ENCODE peak calls at places on chromosomes 3 and 15, in four cellular contexts. G, J, W and X are unnamed samples.
A peak's percentile ranks its signal among the peaks of the same experiment; 100 is the strongest.

GRCh38 chr3:133117342-133117741 is 79.2 kb downstream of the TMEM108 start:
- DNase-seq in G (no peak), J (no peak), W (no peak), X (no peak)

GRCh38 chr15:72907733-72908132 is 124.2 kb upstream of the ADPGK start:
- DNase-seq in G (no peak), J (no peak), W (no peak), X (peak; percentile 21)

GRCh38 chr3:144128117-144128892 is 156.7 kb downstream of the DIPK2A start:
- DNase-seq in G (no peak), J (no peak), W (peak; percentile 78), X (no peak)

GRCh38 chr15:37015476-37015875 is 84.9 kb downstream of the MEIS2 start:
- DNase-seq in G (no peak), J (no peak), W (no peak), X (peak; percentile 8)

GRCh38 chr3:6779140-6779539 is 81.8 kb upstream of the GRM7 start:
- DNase-seq in G (no peak), J (no peak), W (no peak), X (peak; percentile 4)

GRCh38 chr15:50496692-50497091 is 49.8 kb downstream of the USP50 start:
- DNase-seq in G (no peak), J (no peak), W (no peak), X (no peak)

GRCh38 chr15:31032959-31033358 is 41.5 kb upstream of the MTMR10 start:
- DNase-seq in G (no peak), J (no peak), W (no peak), X (no peak)

GRCh38 chr3:100264242-100264641 is 3.5 kb downstream of the TBC1D23 start:
- DNase-seq in G (no peak), J (no peak), W (no peak), X (no peak)

GRCh38 chr3:163708428-163708827 is 1369.9 kb downstream of the SI start:
- DNase-seq in G (no peak), J (no peak), W (no peak), X (no peak)

GRCh38 chr15:64068133-64068532 is 21.8 kb upstream of the DAPK2 start:
- DNase-seq in G (no peak), J (peak; percentile 4), W (no peak), X (no peak)

GRCh38 chr15:99474041-99474906 is 91.5 kb upstream of the MEF2A start:
- DNase-seq in G (no peak), J (no peak), W (no peak), X (no peak)

GRCh38 chr3:127391436-127392145 is 103.7 kb upstream of the PRR20G start:
- DNase-seq in G (no peak), J (no peak), W (no peak), X (no peak)

GRCh38 chr3:159263750-159264561 is 462.1 kb downstream of the MFSD1 start:
- DNase-seq in G (peak; percentile 22), J (peak; percentile 16), W (no peak), X (peak; percentile 28)

GRCh38 chr3:159775372-159775961 is 213.2 kb upstream of the IL12A start:
- DNase-seq in G (no peak), J (no peak), W (no peak), X (peak; percentile 52)

GRCh38 chr3:15974647-15975046 is 176.9 kb upstream of the ANKRD28 start:
- DNase-seq in G (no peak), J (peak; percentile 28), W (no peak), X (peak; percentile 52)

GRCh38 chr3:17942856-17943255 is 200.4 kb upstream of the TBC1D5 start:
- DNase-seq in G (no peak), J (no peak), W (no peak), X (no peak)

GRCh38 chr3:136817448-136817847 is 1.5 kb upstream of the SLC35G2 start:
- DNase-seq in G (no peak), J (no peak), W (no peak), X (no peak)

GRCh38 chr3:42345811-42346210 is 64.6 kb downstream of the LYZL4 start:
- DNase-seq in G (no peak), J (no peak), W (no peak), X (no peak)

GRCh38 chr3:194518652-194519051 is 31.9 kb upstream of the ATP13A3 start:
- DNase-seq in G (no peak), J (no peak), W (no peak), X (no peak)

GRCh38 chr3:147361671-147362420 is 44.5 kb downstream of the ZIC4 start:
- DNase-seq in G (peak; percentile 23), J (peak; percentile 71), W (no peak), X (peak; percentile 79)

GRCh38 chr3:176055851-176056250 is 1141.4 kb downstream of the TBL1XR1 start:
- DNase-seq in G (no peak), J (no peak), W (no peak), X (no peak)

GRCh38 chr3:50652709-50653108 is 22.0 kb upstream of the DOCK3 start:
- DNase-seq in G (peak; percentile 43), J (peak; percentile 42), W (peak; percentile 5), X (peak; percentile 31)

GRCh38 chr15:85925649-85926237 is 131.0 kb upstream of the KLHL25 start:
- DNase-seq in G (no peak), J (no peak), W (no peak), X (no peak)

GRCh38 chr3:122005033-122005565 is 16.9 kb downstream of the ILDR1 start:
- DNase-seq in G (no peak), J (peak; percentile 46), W (peak; percentile 74), X (no peak)

GRCh38 chr3:69675773-69676660 is 63.2 kb upstream of the MITF start:
- DNase-seq in G (no peak), J (no peak), W (no peak), X (no peak)

GRCh38 chr3:182802413-182802812 is 9.1 kb downstream of the ATP11B start:
- DNase-seq in G (no peak), J (no peak), W (no peak), X (no peak)

GRCh38 chr3:137343283-137343682 is 385.5 kb downstream of the IL20RB start:
- DNase-seq in G (no peak), J (no peak), W (no peak), X (no peak)

GRCh38 chr3:188497021-188497420 is 343.1 kb downstream of the LPP start:
- DNase-seq in G (no peak), J (no peak), W (no peak), X (no peak)

GRCh38 chr3:149592758-149593240 is 65.0 kb downstream of the WWTR1 start:
- DNase-seq in G (no peak), J (no peak), W (no peak), X (no peak)

GRCh38 chr3:142618917-142619401 is 22.8 kb downstream of the PLS1 start:
- DNase-seq in G (peak; percentile 3), J (peak; percentile 44), W (no peak), X (no peak)

GRCh38 chr15:78092111-78093041 is at the start of gene SH2D7:
- DNase-seq in G (no peak), J (no peak), W (no peak), X (no peak)

GRCh38 chr3:182725372-182726251 is 67.7 kb upstream of the ATP11B start:
- DNase-seq in G (no peak), J (no peak), W (no peak), X (no peak)

GRCh38 chr15:50189630-50190029 is 7.6 kb downstream of the SLC27A2 start:
- DNase-seq in G (no peak), J (no peak), W (no peak), X (no peak)

GRCh38 chr15:50049871-50050270 is 69.2 kb downstream of the ATP8B4 start:
- DNase-seq in G (no peak), J (no peak), W (no peak), X (no peak)

GRCh38 chr15:45276851-45277250 is 24.8 kb downstream of the SLC28A2 start:
- DNase-seq in G (peak; percentile 50), J (no peak), W (peak; percentile 11), X (peak; percentile 8)

GRCh38 chr3:13570391-13571194 is 21.7 kb downstream of the FBLN2 start:
- DNase-seq in G (no peak), J (no peak), W (no peak), X (no peak)

GRCh38 chr3:136750209-136750921 is 1.8 kb downstream of the STAG1 start:
- DNase-seq in G (peak; percentile 9), J (no peak), W (no peak), X (no peak)

DNA sequence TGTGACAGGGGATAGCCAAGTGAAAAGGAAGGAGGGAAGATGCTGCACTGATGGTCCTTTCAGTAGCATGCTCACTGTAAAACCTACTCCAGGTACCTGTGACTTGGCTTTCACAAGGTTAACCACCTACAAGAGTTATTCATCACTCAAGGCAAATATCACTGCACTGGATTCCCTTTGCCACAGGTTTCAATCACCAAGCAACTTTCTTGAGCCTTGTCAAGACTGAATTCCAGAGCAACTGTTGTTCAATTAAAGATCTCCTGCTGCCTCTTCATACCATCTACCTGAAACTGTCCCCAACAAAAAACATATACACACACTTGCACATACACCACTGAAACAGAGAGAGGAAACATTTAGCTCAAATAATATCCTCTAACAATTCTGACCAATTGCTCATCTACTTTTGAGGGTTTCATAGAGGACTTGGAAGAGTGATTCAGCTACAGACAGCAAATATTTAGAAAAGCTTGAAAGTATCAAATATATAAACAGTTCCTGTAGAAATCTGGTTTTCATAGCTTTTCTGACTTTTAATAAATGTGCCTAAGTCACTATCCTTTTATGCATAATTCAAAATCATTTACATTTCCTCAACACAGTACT is 6.5 kb downstream of the IGF2BP2 start:
- DNase-seq in G (no peak), J (no peak), W (no peak), X (no peak)
- TF ChIP-seq FOXK2 in G (no peak), J (no peak), W (no peak), X (no peak)

DNA sequence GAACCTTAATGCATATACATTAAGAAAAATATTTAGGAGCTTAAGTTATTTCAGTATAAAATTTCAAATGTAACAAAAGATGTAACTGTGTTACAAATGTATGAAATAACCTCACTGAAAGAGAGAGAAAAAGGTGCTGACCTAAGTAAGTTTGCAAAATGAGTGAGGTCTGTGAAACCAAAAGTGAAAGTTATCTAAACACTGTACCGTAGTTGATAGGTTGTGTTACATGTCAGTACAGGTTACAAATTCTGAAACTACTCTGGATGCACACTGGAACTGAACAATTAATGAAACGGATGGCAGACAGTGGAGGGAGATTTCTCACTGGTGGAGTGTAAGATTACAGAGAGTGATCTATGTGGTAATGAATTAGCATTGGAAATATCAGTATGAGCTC is 420.7 kb downstream of the ZNF385D start:
- DNase-seq in G (no peak), J (no peak), W (peak; percentile 9), X (no peak)
- TF ChIP-seq SP1 in G (no peak), J (no peak), W (no peak), X (no peak)

GRCh38 chr15:42880121-42880520 is 40.5 kb downstream of the TTBK2 start:
- DNase-seq in G (no peak), J (no peak), W (no peak), X (no peak)
- TF ChIP-seq FOXM1 in G (no peak), J (no peak), W (no peak), X (no peak)

GRCh38 chr3:30293621-30294240 is 312.7 kb upstream of the TGFBR2 start:
- DNase-seq in G (no peak), J (no peak), W (no peak), X (no peak)
- TF ChIP-seq FOXK2 in G (no peak), J (no peak), W (no peak), X (no peak)